ENCODE peak calls at places on chromosomes 16 and 17, in six cellular contexts. P is stimulated activated CD4-positive, alpha-beta T cell treated with anti-CD3 and anti-CD28 coated beads, Interleukin-4, amount 100 ng/mL, for 24 hours; L is progenitor cell of endocrine pancreas; T is germinal center; R is kidney tubule cell; Q is iPS-NIHi11. V is an unnamed sample.
A peak's percentile ranks its signal among the peaks of the same experiment; 100 is the strongest.

GRCh38 chr17:18889658-18890057 is 31.7 kb downstream of the PRPSAP2 start:
- DNase-seq in P (no peak), L (no peak), T (no peak), R (peak; percentile 24), Q (no peak), V (no peak)

GRCh38 chr17:7767425-7768021 is 50.0 kb downstream of the DNAH2 start:
- DNase-seq in P (no peak), L (no peak), T (no peak), R (peak; percentile 49), Q (no peak), V (no peak)

GRCh38 chr17:45096141-45096540 is 35.0 kb downstream of the NMT1 start:
- DNase-seq in P (no peak), L (no peak), T (peak; percentile 67), R (peak; percentile 31), Q (peak; percentile 64), V (no peak)

GRCh38 chr17:49031965-49032928 is 35.1 kb downstream of the IGF2BP1 start:
- DNase-seq in P (peak; percentile 55), L (peak; percentile 39), T (peak; percentile 73), R (peak; percentile 80), Q (peak; percentile 80), V (no peak)

GRCh38 chr16:84177740-84178070 is 9.2 kb downstream of the TAF1C start:
- DNase-seq in P (peak; percentile 31), L (no peak), T (no peak), R (peak; percentile 76), Q (no peak), V (no peak)

GRCh38 chr17:30323262-30323894 is 10.5 kb downstream of the TMIGD1 start:
- DNase-seq in P (peak; percentile 32), L (no peak), T (peak; percentile 42), R (peak; percentile 59), Q (no peak), V (no peak)

GRCh38 chr16:50618238-50618918 is 62.7 kb downstream of the SNX20 start:
- DNase-seq in P (no peak), L (no peak), T (no peak), R (no peak), Q (no peak), V (no peak)

GRCh38 chr17:75843577-75844529 is at the start of gene UNC13D:
- DNase-seq in P (peak; percentile 62), L (no peak), T (peak; percentile 69), R (no peak), Q (peak; percentile 6), V (peak; percentile 66)

GRCh38 chr17:8057691-8058114 is 18.8 kb downstream of the ALOX15B start:
- DNase-seq in P (peak; percentile 63), L (no peak), T (peak; percentile 85), R (peak; percentile 78), Q (peak; percentile 84), V (peak; percentile 72)

GRCh38 chr17:50165867-50166517 is at the start of gene SGCA:
- DNase-seq in P (no peak), L (no peak), T (no peak), R (no peak), Q (no peak), V (no peak)

GRCh38 chr16:12798846-12799245 is 4.8 kb downstream of the CPPED1 start:
- DNase-seq in P (no peak), L (no peak), T (no peak), R (peak; percentile 77), Q (no peak), V (no peak)

GRCh38 chr16:6193718-6194117 is 1096.1 kb upstream of the EEF2KMT start:
- DNase-seq in P (no peak), L (peak; percentile 62), T (no peak), R (peak; percentile 57), Q (peak; percentile 71), V (no peak)

GRCh38 chr17:72056727-72057290 is 64.0 kb upstream of the SOX9 start:
- DNase-seq in P (no peak), L (no peak), T (no peak), R (no peak), Q (no peak), V (no peak)

GRCh38 chr17:64036198-64036922 is 15.9 kb upstream of the ICAM2 start:
- DNase-seq in P (no peak), L (no peak), T (no peak), R (no peak), Q (peak; percentile 69), V (peak; percentile 42)

GRCh38 chr16:67935096-67935401 is 1.6 kb downstream of the PSMB10 start:
- DNase-seq in P (no peak), L (no peak), T (no peak), R (no peak), Q (no peak), V (no peak)

GRCh38 chr17:47205419-47205963 is 3.7 kb upstream of the MYL4 start:
- DNase-seq in P (peak; percentile 72), L (no peak), T (peak; percentile 79), R (peak; percentile 99), Q (no peak), V (peak; percentile 70)

GRCh38 chr17:81417049-81417878 is 22.0 kb downstream of the BAHCC1 start:
- DNase-seq in P (no peak), L (no peak), T (no peak), R (no peak), Q (no peak), V (no peak)

GRCh38 chr16:88533381-88533831 is 36.8 kb upstream of the ZC3H18 start:
- DNase-seq in P (no peak), L (peak; percentile 8), T (no peak), R (peak; percentile 48), Q (peak; percentile 78), V (no peak)